ENCODE peak calls at places on chromosome 10, in five cellular contexts. I is RWPE1, H is heart left ventricle, E is NCI-H1092, B is lung. O is an unnamed sample.

GRCh38 chr10:121188005-121188404 is 336.8 kb downstream of the WDR11 start:
- DNase-seq in I (no peak), H (no peak), E (no peak), B (no peak), O (no peak)

GRCh38 chr10:91090761-91091529 is 129.5 kb upstream of the PCGF5 start:
- DNase-seq in I (no peak), H (no peak), E (no peak), B (no peak), O (no peak)

GRCh38 chr10:47339759-47340612 is 8.2 kb upstream of the RBP3 start:
- DNase-seq in I (no peak), H (no peak), E (no peak), B (no peak), O (no peak)

GRCh38 chr10:733086-733485 is 43.6 kb upstream of the DIP2C start:
- DNase-seq in I (no peak), H (no peak), E (no peak), B (no peak), O (no peak)

GRCh38 chr10:45040921-45041320 is 40.2 kb downstream of the ZNF22 start:
- DNase-seq in I (no peak), H (no peak), E (no peak), B (no peak), O (no peak)

GRCh38 chr10:103049237-103049636 is 131.1 kb downstream of the CNNM2 start:
- DNase-seq in I (no peak), H (no peak), E (no peak), B (no peak), O (no peak)

GRCh38 chr10:48609441-48609840 is 4.6 kb upstream of the ARHGAP22 start:
- DNase-seq in I (no peak), H (no peak), E (no peak), B (no peak), O (no peak)

GRCh38 chr10:79028456-79029010 is 40.2 kb upstream of the ZMIZ1 start:
- DNase-seq in I (no peak), H (no peak), E (no peak), B (no peak), O (no peak)

GRCh38 chr10:100774876-100775275 is 29.5 kb downstream of the PAX2 start:
- DNase-seq in I (no peak), H (no peak), E (no peak), B (no peak), O (no peak)

GRCh38 chr10:124152781-124153600 is 59.6 kb upstream of the CHST15 start:
- DNase-seq in I (peak), H (peak), E (no peak), B (peak), O (peak)

GRCh38 chr10:98269435-98269912 is 1.5 kb upstream of the LOXL4 start:
- DNase-seq in I (peak), H (peak), E (peak), B (peak), O (peak)

GRCh38 chr10:73398024-73398423 is 15.8 kb downstream of the ANXA7 start:
- DNase-seq in I (peak), H (no peak), E (no peak), B (no peak), O (no peak)

GRCh38 chr10:558891-559766 is 130.3 kb downstream of the DIP2C start:
- DNase-seq in I (no peak), H (no peak), E (no peak), B (no peak), O (no peak)

GRCh38 chr10:103153302-103153759 is 39.7 kb downstream of the NT5C2 start:
- DNase-seq in I (no peak), H (no peak), E (no peak), B (no peak), O (no peak)